ENCODE peak calls at places on chromosomes 6 and 20, in nine cellular contexts. N, R, U, X, Q, O, C, F and K are unnamed samples.

GRCh38 chr20:25315418-25316210 is 67.7 kb downstream of the PYGB start:
- DNase-seq in R (no peak), X (no peak), U (no peak), C (no peak), O (no peak), Q (peak; percentile 73), N (no peak), F (peak; percentile 92), K (no peak)

GRCh38 chr6:163923658-163924411 is 509.3 kb downstream of the QKI start:
- DNase-seq in N (no peak), U (no peak), R (no peak), C (no peak), F (no peak), X (no peak), O (no peak), Q (no peak), K (no peak)

GRCh38 chr20:48025661-48026060 is 240.4 kb upstream of the SULF2 start:
- DNase-seq in Q (peak; percentile 74), U (no peak), F (peak; percentile 65), N (no peak), R (no peak), C (no peak), X (no peak), O (no peak), K (no peak)

GRCh38 chr20:57216669-57217068 is 49.8 kb downstream of the BMP7 start:
- DNase-seq in N (no peak), R (no peak), Q (no peak), F (no peak), X (no peak), U (no peak), O (no peak), C (no peak), K (no peak)

GRCh38 chr20:34983995-34984735 is 28.5 kb downstream of the MYH7B start:
- DNase-seq in X (no peak), U (no peak), C (peak; percentile 86), Q (peak; percentile 40), R (no peak), F (no peak), O (no peak), N (no peak), K (no peak)

GRCh38 chr20:51497542-51498467 is 44.7 kb downstream of the NFATC2 start:
- DNase-seq in O (no peak), Q (no peak), F (peak; percentile 11), C (no peak), X (no peak), U (no peak), N (no peak), R (peak; percentile 59), K (no peak)

GRCh38 chr6:106800379-106800778 is 171.0 kb downstream of the QRSL1 start:
- DNase-seq in U (no peak), R (no peak), O (no peak), Q (no peak), N (no peak), C (no peak), X (no peak), F (no peak), K (no peak)

GRCh38 chr20:56454754-56455153 is 13.7 kb upstream of the RTF2 start:
- DNase-seq in R (no peak), U (no peak), N (no peak), Q (no peak), O (no peak), X (no peak), C (no peak), F (no peak), K (no peak)

GRCh38 chr6:89618026-89618425 is 20.5 kb downstream of the LYRM2 start:
- DNase-seq in N (no peak), R (no peak), C (no peak), U (no peak), F (no peak), O (no peak), Q (no peak), X (no peak), K (no peak)

GRCh38 chr6:125612400-125612846 is 137.0 kb upstream of the HEY2 start:
- DNase-seq in O (no peak), F (no peak), R (no peak), U (no peak), N (no peak), X (no peak), Q (no peak), C (no peak), K (no peak)

GRCh38 chr20:11296951-11297350 is 620.7 kb upstream of the BTBD3 start:
- DNase-seq in C (no peak), X (no peak), R (no peak), O (no peak), U (no peak), F (no peak), N (no peak), Q (no peak), K (no peak)

GRCh38 chr6:54846243-54846856 is at the start of gene FAM83B:
- DNase-seq in Q (peak; percentile 54), F (no peak), R (no peak), U (peak; percentile 74), O (peak; percentile 45), C (peak; percentile 57), N (peak; percentile 49), X (peak; percentile 71), K (peak; percentile 86)

GRCh38 chr6:34412054-34412453 is 13.8 kb downstream of the RPS10 start:
- DNase-seq in N (no peak), Q (no peak), O (no peak), F (no peak), U (no peak), R (no peak), X (no peak), C (no peak), K (no peak)

GRCh38 chr6:40611912-40612311 is 24.7 kb upstream of the LRFN2 start:
- DNase-seq in C (no peak), O (no peak), Q (no peak), U (no peak), F (no peak), X (no peak), N (no peak), R (no peak), K (no peak)

GRCh38 chr20:64068381-64069208 is 5.6 kb downstream of the TCEA2 start:
- DNase-seq in R (no peak), U (no peak), X (no peak), Q (no peak), C (no peak), N (no peak), O (no peak), F (no peak), K (no peak)

GRCh38 chr6:170043881-170044790 is 246.7 kb downstream of the DLL1 start:
- DNase-seq in F (no peak), U (no peak), X (no peak), C (no peak), O (no peak), N (no peak), Q (no peak), R (no peak), K (no peak)

GRCh38 chr20:45782890-45783289 is 8.8 kb downstream of the WFDC3 start:
- DNase-seq in X (no peak), C (no peak), U (peak; percentile 17), O (no peak), F (peak; percentile 54), Q (peak; percentile 86), R (no peak), N (no peak), K (no peak)

GRCh38 chr20:5845686-5846651 is 95.8 kb downstream of the SHLD1 start:
- DNase-seq in U (no peak), O (no peak), X (no peak), R (no peak), N (no peak), Q (no peak), F (no peak), C (no peak), K (peak; percentile 25)